ENCODE peak calls at places on chromosomes 2 and 18, in five cellular contexts. One of them, this sample, is unnamed.
A peak's percentile ranks its signal among the peaks of the same experiment; 100 is the strongest.

GRCh38 chr18:46215902-46216723 is 111.9 kb downstream of the HAUS1 start:
- DNase-seq in stimulated activated CD4-positive, alpha-beta T cell treated with anti-CD3 and anti-CD28 coated beads, Interleukin-15, amount 100 ng/mL, for 1 hour: no peak
- DNase-seq in anterior cingulate cortex: no peak
- DNase-seq in NCI-H1417: no peak
- DNase-seq in neural crest cell: no peak
- DNase-seq in this sample: no peak

GRCh38 chr2:99777266-99777640 is 287.4 kb upstream of the REV1 start:
- DNase-seq in anterior cingulate cortex: no peak
- DNase-seq in neural crest cell: no peak
- DNase-seq in NCI-H1417: no peak
- DNase-seq in stimulated activated CD4-positive, alpha-beta T cell treated with anti-CD3 and anti-CD28 coated beads, Interleukin-15, amount 100 ng/mL, for 1 hour: no peak
- DNase-seq in this sample: no peak

GRCh38 chr2:38095655-38095995 is 19.7 kb upstream of the CYP1B1 start:
- DNase-seq in stimulated activated CD4-positive, alpha-beta T cell treated with anti-CD3 and anti-CD28 coated beads, Interleukin-15, amount 100 ng/mL, for 1 hour: no peak
- DNase-seq in anterior cingulate cortex: no peak
- DNase-seq in neural crest cell: no peak
- DNase-seq in NCI-H1417: no peak
- DNase-seq in this sample: no peak

GRCh38 chr2:16042201-16042700 is 101.9 kb downstream of the MYCN start:
- DNase-seq in anterior cingulate cortex: no peak
- DNase-seq in NCI-H1417: no peak
- DNase-seq in neural crest cell: no peak
- DNase-seq in stimulated activated CD4-positive, alpha-beta T cell treated with anti-CD3 and anti-CD28 coated beads, Interleukin-15, amount 100 ng/mL, for 1 hour: no peak
- DNase-seq in this sample: no peak

GRCh38 chr2:18926633-18927524 is 337.5 kb upstream of the NT5C1B start:
- DNase-seq in stimulated activated CD4-positive, alpha-beta T cell treated with anti-CD3 and anti-CD28 coated beads, Interleukin-15, amount 100 ng/mL, for 1 hour: no peak
- DNase-seq in neural crest cell: no peak
- DNase-seq in NCI-H1417: no peak
- DNase-seq in anterior cingulate cortex: no peak
- DNase-seq in this sample: no peak

GRCh38 chr2:107685587-107685986 is 141.1 kb upstream of the RGPD4 start:
- DNase-seq in stimulated activated CD4-positive, alpha-beta T cell treated with anti-CD3 and anti-CD28 coated beads, Interleukin-15, amount 100 ng/mL, for 1 hour: no peak
- DNase-seq in anterior cingulate cortex: no peak
- DNase-seq in NCI-H1417: no peak
- DNase-seq in neural crest cell: no peak
- DNase-seq in this sample: no peak

GRCh38 chr2:15734871-15735737 is 143.4 kb downstream of the DDX1 start:
- DNase-seq in NCI-H1417: no peak
- DNase-seq in neural crest cell: no peak
- DNase-seq in anterior cingulate cortex: no peak
- DNase-seq in stimulated activated CD4-positive, alpha-beta T cell treated with anti-CD3 and anti-CD28 coated beads, Interleukin-15, amount 100 ng/mL, for 1 hour: no peak
- DNase-seq in this sample: no peak

GRCh38 chr2:217714268-217714643 is 288.5 kb downstream of the TNS1 start:
- DNase-seq in stimulated activated CD4-positive, alpha-beta T cell treated with anti-CD3 and anti-CD28 coated beads, Interleukin-15, amount 100 ng/mL, for 1 hour: no peak
- DNase-seq in neural crest cell: peak; percentile 60
- DNase-seq in anterior cingulate cortex: peak; percentile 77
- DNase-seq in NCI-H1417: no peak
- DNase-seq in this sample: no peak

GRCh38 chr18:63570721-63571120 is 16.4 kb upstream of the SERPINB13 start:
- DNase-seq in NCI-H1417: no peak
- DNase-seq in neural crest cell: no peak
- DNase-seq in stimulated activated CD4-positive, alpha-beta T cell treated with anti-CD3 and anti-CD28 coated beads, Interleukin-15, amount 100 ng/mL, for 1 hour: no peak
- DNase-seq in anterior cingulate cortex: no peak
- DNase-seq in this sample: no peak

GRCh38 chr18:69957071-69957620 is 9.5 kb upstream of the CD226 start:
- DNase-seq in stimulated activated CD4-positive, alpha-beta T cell treated with anti-CD3 and anti-CD28 coated beads, Interleukin-15, amount 100 ng/mL, for 1 hour: no peak
- DNase-seq in anterior cingulate cortex: no peak
- DNase-seq in NCI-H1417: no peak
- DNase-seq in neural crest cell: no peak
- DNase-seq in this sample: no peak

GRCh38 chr2:121330921-121331320 is 45.9 kb upstream of the TFCP2L1 start:
- DNase-seq in NCI-H1417: no peak
- DNase-seq in neural crest cell: no peak
- DNase-seq in anterior cingulate cortex: no peak
- DNase-seq in stimulated activated CD4-positive, alpha-beta T cell treated with anti-CD3 and anti-CD28 coated beads, Interleukin-15, amount 100 ng/mL, for 1 hour: no peak
- DNase-seq in this sample: no peak

GRCh38 chr2:236242057-236242495 is 22.1 kb downstream of the ASB18 start:
- DNase-seq in neural crest cell: no peak
- DNase-seq in stimulated activated CD4-positive, alpha-beta T cell treated with anti-CD3 and anti-CD28 coated beads, Interleukin-15, amount 100 ng/mL, for 1 hour: no peak
- DNase-seq in NCI-H1417: no peak
- DNase-seq in anterior cingulate cortex: no peak
- DNase-seq in this sample: no peak

GRCh38 chr2:115163572-115163971 is 721.1 kb downstream of the DPP10 start:
- DNase-seq in neural crest cell: no peak
- DNase-seq in anterior cingulate cortex: no peak
- DNase-seq in NCI-H1417: peak; percentile 46
- DNase-seq in stimulated activated CD4-positive, alpha-beta T cell treated with anti-CD3 and anti-CD28 coated beads, Interleukin-15, amount 100 ng/mL, for 1 hour: no peak
- DNase-seq in this sample: no peak

This sample was measured in NCI-H1048.